ENCODE peak calls at places on chromosome 6, in ten cellular contexts. Z, X, L, D, Y, G, E, U, C and W are unnamed samples.

GRCh38 chr6:37492236-37493046 is 7.3 kb downstream of the CCDC167 start:
- DNase-seq in Y (no peak), C (no peak), G (no peak), D (no peak), Z (no peak), X (no peak), U (no peak), E (no peak), L (no peak), W (no peak)

GRCh38 chr6:80338201-80338836 is 231.8 kb downstream of the BCKDHB start:
- DNase-seq in G (peak; percentile 58), U (peak; percentile 83), L (peak; percentile 32), X (peak; percentile 57), Y (no peak), E (no peak), D (no peak), Z (peak; percentile 54), C (peak; percentile 47), W (peak; percentile 48)

GRCh38 chr6:74606488-74607135 is 599.2 kb downstream of the COL12A1 start:
- DNase-seq in Z (no peak), L (no peak), X (peak; percentile 59), U (no peak), C (no peak), D (no peak), G (no peak), E (no peak), Y (no peak), W (no peak)

GRCh38 chr6:72461144-72461543 is 160.7 kb upstream of the KCNQ5 start:
- DNase-seq in C (no peak), U (no peak), D (no peak), G (no peak), Y (no peak), X (no peak), E (no peak), L (no peak), Z (no peak), W (no peak)

GRCh38 chr6:101402618-101403002 is 9.1 kb downstream of the GRIK2 start:
- DNase-seq in D (no peak), Z (no peak), C (no peak), G (no peak), L (no peak), U (no peak), X (no peak), E (no peak), Y (no peak), W (peak; percentile 59)

GRCh38 chr6:93418448-93419303 is 683 bp downstream of the EPHA7 start:
- DNase-seq in E (no peak), Z (peak; percentile 18), X (peak; percentile 4), U (no peak), C (no peak), L (peak; percentile 39), G (peak; percentile 72), Y (no peak), D (no peak), W (peak; percentile 87)

GRCh38 chr6:87274660-87275273 is 47.6 kb upstream of the SMIM8 start:
- DNase-seq in L (no peak), D (no peak), U (no peak), Z (no peak), Y (no peak), E (no peak), C (no peak), G (no peak), X (no peak), W (no peak)

GRCh38 chr6:87897581-87898147 is 150.0 kb upstream of the SPACA1 start:
- DNase-seq in G (no peak), Y (no peak), L (no peak), X (no peak), D (no peak), C (no peak), U (no peak), E (no peak), Z (no peak), W (no peak)

GRCh38 chr6:142192343-142192742 is 45.3 kb downstream of the VTA1 start:
- DNase-seq in L (no peak), G (no peak), E (no peak), C (no peak), U (no peak), Z (no peak), Y (no peak), D (no peak), X (no peak), W (no peak)

GRCh38 chr6:142193621-142194020 is 46.6 kb downstream of the VTA1 start:
- DNase-seq in Z (no peak), Y (no peak), L (no peak), C (no peak), D (no peak), G (no peak), U (no peak), E (no peak), X (no peak), W (no peak)

GRCh38 chr6:142200846-142201628 is 54.0 kb downstream of the VTA1 start:
- DNase-seq in X (no peak), G (no peak), Y (no peak), L (no peak), C (no peak), D (no peak), E (no peak), U (no peak), Z (no peak), W (no peak)

GRCh38 chr6:142195862-142196536 is 48.9 kb downstream of the VTA1 start:
- DNase-seq in G (no peak), X (no peak), L (no peak), U (no peak), Y (no peak), Z (no peak), C (no peak), E (no peak), D (no peak), W (no peak)
- TF ChIP-seq EP300 in G (no peak), X (no peak), L (no peak), U (no peak), Y (no peak), Z (no peak), C (no peak), E (no peak), D (no peak), W (no peak)

GRCh38 chr6:90157441-90157840 is 139.2 kb downstream of the BACH2 start:
- DNase-seq in L (no peak), E (no peak), C (no peak), Z (no peak), U (no peak), D (no peak), Y (no peak), X (no peak), G (no peak), W (no peak)

GRCh38 chr6:90154666-90155065 is 142.0 kb downstream of the BACH2 start:
- DNase-seq in Z (no peak), Y (no peak), L (no peak), E (no peak), U (no peak), D (no peak), X (no peak), C (no peak), G (no peak), W (no peak)

GRCh38 chr6:90155114-90155513 is 141.5 kb downstream of the BACH2 start:
- DNase-seq in L (no peak), G (no peak), Y (no peak), C (no peak), D (no peak), E (no peak), U (no peak), X (no peak), Z (no peak), W (no peak)

GRCh38 chr6:90158945-90159344 is 137.7 kb downstream of the BACH2 start:
- DNase-seq in G (no peak), U (peak; percentile 35), Y (no peak), L (no peak), E (no peak), X (no peak), Z (no peak), C (no peak), D (no peak), W (no peak)

DNA sequence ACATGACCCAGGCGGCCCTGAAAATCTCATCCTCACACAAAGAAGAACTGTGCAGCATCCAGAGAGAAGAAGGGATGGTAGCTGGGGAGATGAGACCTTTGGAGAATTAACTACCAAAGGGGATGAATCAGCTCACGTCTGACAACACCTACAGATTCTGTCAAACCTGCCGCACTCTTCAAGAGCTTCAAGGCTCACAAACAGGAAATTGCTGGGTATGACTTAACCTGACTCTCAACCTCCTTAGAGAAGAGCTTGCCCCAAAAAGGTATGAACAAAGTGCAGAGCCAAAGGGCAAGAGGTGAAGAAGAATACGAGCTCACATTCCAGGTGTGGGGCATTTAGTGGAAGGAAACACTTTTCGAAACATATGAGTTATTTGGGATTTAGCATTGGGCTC is 139.8 kb downstream of the BACH2 start:
- DNase-seq in X (no peak), G (no peak), D (no peak), E (no peak), L (no peak), C (no peak), Z (no peak), U (no peak), Y (no peak), W (no peak)
- TF ChIP-seq EP300 in X (no peak), G (no peak), D (no peak), E (no peak), L (no peak), C (no peak), Z (no peak), U (no peak), Y (no peak), W (no peak)

GRCh38 chr6:43805695-43806040 is 35.7 kb downstream of the VEGFA start:
- DNase-seq in D (no peak), G (no peak), L (no peak), U (no peak), E (no peak), C (no peak), Y (no peak), X (no peak), Z (no peak), W (no peak)

GRCh38 chr6:43806041-43806757 is 36.2 kb downstream of the VEGFA start:
- DNase-seq in U (no peak), C (peak; percentile 78), Y (no peak), D (no peak), Z (peak; percentile 82), G (no peak), L (no peak), E (no peak), X (peak; percentile 52), W (peak; percentile 76)

GRCh38 chr6:43803055-43803782 is 33.2 kb downstream of the VEGFA start:
- DNase-seq in C (no peak), L (no peak), D (no peak), X (no peak), Y (no peak), Z (no peak), G (no peak), E (no peak), U (peak; percentile 58), W (no peak)

GRCh38 chr6:43804550-43805223 is 34.7 kb downstream of the VEGFA start:
- DNase-seq in Z (peak; percentile 81), U (no peak), X (no peak), G (no peak), C (peak; percentile 85), D (no peak), L (no peak), Y (no peak), E (no peak), W (no peak)

GRCh38 chr6:43803783-43804549 is 34.0 kb downstream of the VEGFA start:
- DNase-seq in Z (peak; percentile 47), D (no peak), Y (no peak), U (peak; percentile 52), X (no peak), E (no peak), G (no peak), L (no peak), C (no peak), W (no peak)
- TF ChIP-seq EP300 in Z (no peak), D (no peak), Y (no peak), U (peak; percentile 6), X (no peak), E (no peak), G (no peak), L (no peak), C (no peak), W (no peak)

DNA sequence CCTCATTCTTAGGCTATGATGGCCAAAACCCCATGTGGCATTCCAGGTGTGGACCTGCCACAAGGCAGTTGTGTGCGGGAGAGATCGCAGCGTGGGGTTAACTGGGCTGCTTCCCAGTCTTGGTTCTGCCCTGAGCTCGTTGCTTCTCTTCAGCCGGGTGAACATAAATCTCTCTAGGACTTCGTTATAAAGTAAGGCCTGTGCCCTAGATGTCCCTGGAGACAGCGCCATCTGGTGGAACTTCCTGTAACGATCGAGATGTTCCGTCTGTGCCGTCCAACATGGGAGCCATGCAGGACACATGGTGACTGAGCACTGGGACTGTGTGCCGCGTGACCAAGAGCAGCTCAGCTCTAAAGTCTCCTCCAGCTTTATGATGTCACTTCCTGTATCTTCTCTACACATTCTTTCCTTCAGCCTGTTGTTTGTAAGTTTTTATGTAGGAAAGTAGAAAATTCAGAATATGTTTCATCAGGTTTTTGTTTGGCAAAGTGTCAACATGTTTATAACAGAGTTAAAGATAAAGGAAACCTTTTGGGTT is 26.8 kb upstream of the RPP40 start:
- DNase-seq in E (peak; percentile 89), G (peak; percentile 89), U (peak; percentile 95), D (peak; percentile 57), Y (peak; percentile 47), X (peak; percentile 84), L (peak; percentile 80), Z (peak; percentile 85), C (peak; percentile 75), W (no peak)
- TF ChIP-seq EP300 in E (no peak), G (no peak), U (peak; percentile 20), D (no peak), Y (no peak), X (no peak), L (no peak), Z (no peak), C (no peak), W (no peak)